ENCODE peak calls at places on chromosomes 2 and 18, in seven cellular contexts. H is A549, A is HCT116, X is NB4, F is right lobe of liver, C is body of pancreas, M is prostate gland. T is an unnamed sample.

GRCh38 chr2:179614121-179614520 is 247.3 kb downstream of the ZNF385B start:
- DNase-seq in H (no peak), C (no peak), M (no peak), X (no peak), A (no peak), F (no peak), T (no peak)

GRCh38 chr18:54950221-54950620 is 9.0 kb downstream of the CCDC68 start:
- DNase-seq in M (no peak), C (peak; percentile 64), F (no peak), A (peak; percentile 26), X (no peak), H (no peak), T (no peak)

GRCh38 chr2:98805412-98806265 is 74.7 kb upstream of the MGAT4A start:
- DNase-seq in M (peak; percentile 24), H (no peak), X (peak; percentile 100), A (no peak), F (peak; percentile 44), C (no peak), T (no peak)

GRCh38 chr18:48790226-48790863 is 160.4 kb downstream of the SMAD7 start:
- DNase-seq in F (peak; percentile 93), A (peak; percentile 47), X (no peak), M (no peak), C (peak; percentile 29), H (no peak), T (peak; percentile 13)

GRCh38 chr2:142286618-142287017 is 155.8 kb upstream of the LRP1B start:
- DNase-seq in H (peak; percentile 42), M (no peak), C (no peak), F (no peak), A (peak; percentile 42), X (peak; percentile 42), T (no peak)

GRCh38 chr2:38602136-38602731 is 494 bp downstream of the HNRNPLL start:
- DNase-seq in F (peak; percentile 45), X (no peak), M (peak; percentile 29), C (peak; percentile 63), H (peak; percentile 33), A (no peak), T (no peak)

GRCh38 chr2:130327703-130328527 is 14.8 kb upstream of the IMP4 start:
- DNase-seq in M (no peak), X (no peak), A (no peak), F (no peak), H (no peak), C (no peak), T (no peak)

GRCh38 chr18:78069784-78070664 is 820.4 kb downstream of the GALR1 start:
- DNase-seq in M (peak; percentile 69), H (no peak), A (no peak), C (no peak), F (no peak), X (no peak), T (no peak)

GRCh38 chr18:56306793-56307192 is 331.6 kb downstream of the TXNL1 start:
- DNase-seq in M (no peak), A (no peak), H (no peak), C (no peak), X (no peak), F (no peak), T (no peak)

GRCh38 chr2:85681354-85681728 is 12.8 kb upstream of the GNLY start:
- DNase-seq in M (no peak), A (no peak), F (peak; percentile 47), X (no peak), C (no peak), H (no peak), T (peak; percentile 91)

GRCh38 chr18:12283256-12283655 is 24.8 kb upstream of the TUBB6 start:
- DNase-seq in A (peak; percentile 73), X (peak; percentile 18), M (no peak), F (no peak), C (no peak), H (peak; percentile 27), T (no peak)

GRCh38 chr2:85887566-85888019 is 1.2 kb downstream of the ST3GAL5 start:
- DNase-seq in X (peak; percentile 64), F (peak; percentile 81), A (no peak), H (peak; percentile 57), C (peak; percentile 41), M (peak; percentile 54), T (peak; percentile 77)

GRCh38 chr2:179842498-179843153 is 18.8 kb downstream of the ZNF385B start:
- DNase-seq in C (no peak), F (peak; percentile 25), M (no peak), A (no peak), H (peak; percentile 14), X (peak; percentile 49), T (no peak)

GRCh38 chr2:129752686-129753085 is 226.8 kb upstream of the RAB6C start:
- DNase-seq in M (no peak), F (no peak), A (no peak), H (no peak), X (no peak), C (no peak), T (no peak)

GRCh38 chr18:80106482-80107051 is 2.5 kb upstream of the ADNP2 start:
- DNase-seq in M (no peak), F (no peak), H (no peak), A (no peak), C (peak; percentile 19), X (no peak), T (peak; percentile 35)

GRCh38 chr18:60693426-60693825 is 320.9 kb upstream of the MC4R start:
- DNase-seq in C (no peak), F (no peak), H (no peak), X (no peak), M (no peak), A (no peak), T (no peak)

GRCh38 chr18:12839526-12840196 is 44.4 kb downstream of the PTPN2 start:
- DNase-seq in F (no peak), H (no peak), X (peak; percentile 76), A (no peak), M (no peak), C (no peak), T (no peak)

DNA sequence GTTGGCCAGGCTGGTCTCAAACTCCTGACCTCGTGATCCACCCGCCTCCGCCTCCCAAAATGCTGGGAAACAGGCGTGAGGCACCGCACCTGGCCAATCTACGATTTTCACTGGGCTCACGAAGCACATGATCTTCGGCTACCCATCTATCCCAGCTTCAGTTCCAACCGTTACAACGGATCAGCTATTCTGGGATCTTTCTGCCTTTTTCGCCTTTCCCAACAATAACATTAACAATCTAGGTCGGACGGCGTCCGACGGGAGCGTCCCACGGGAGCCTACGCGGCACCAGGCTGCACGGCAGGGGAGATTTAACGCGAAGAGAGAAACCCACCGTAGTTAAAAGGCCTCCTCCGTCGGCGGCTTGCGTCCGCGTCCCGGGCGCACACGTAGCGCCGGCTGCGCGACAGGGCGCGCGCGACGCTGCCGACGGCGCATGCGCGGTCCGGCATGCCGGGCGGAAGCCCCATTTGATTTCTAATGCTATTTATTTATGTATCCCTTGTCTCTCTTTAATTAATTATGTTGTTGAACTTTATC is at the start of gene MSL3B:
- DNase-seq in A (peak; percentile 46), F (peak; percentile 34), H (peak; percentile 82), C (peak; percentile 42), X (peak; percentile 75), M (no peak), T (no peak)
- TF ChIP-seq POLR2A in A (peak; percentile 83), F (peak; percentile 16), H (peak; percentile 72), C (peak; percentile 26), X (peak; percentile 21), M (no peak), T (no peak)

GRCh38 chr18:160831-161570 is 2.6 kb downstream of the USP14 start:
- DNase-seq in F (no peak), C (no peak), M (no peak), H (no peak), X (no peak), A (no peak), T (no peak)

GRCh38 chr18:159933-160332 is 1.6 kb downstream of the USP14 start:
- DNase-seq in M (no peak), H (no peak), A (no peak), X (no peak), F (no peak), C (no peak), T (no peak)

GRCh38 chr18:156514-157230 is 1.7 kb upstream of the USP14 start:
- DNase-seq in F (no peak), X (no peak), C (no peak), M (no peak), H (no peak), A (no peak), T (no peak)

GRCh38 chr18:159037-159652 is 788 bp downstream of the USP14 start:
- DNase-seq in M (no peak), X (peak; percentile 21), A (no peak), H (peak; percentile 18), C (no peak), F (no peak), T (no peak)

GRCh38 chr18:158128-159036 is at the start of gene USP14:
- DNase-seq in X (peak; percentile 98), C (peak; percentile 97), H (peak; percentile 96), A (peak; percentile 78), F (peak; percentile 98), M (peak; percentile 98), T (peak; percentile 96)
- TF ChIP-seq POLR2A in X (no peak), C (peak; percentile 72), H (peak; percentile 44), A (no peak), F (peak; percentile 72), M (peak; percentile 68), T (peak; percentile 65)

DNA sequence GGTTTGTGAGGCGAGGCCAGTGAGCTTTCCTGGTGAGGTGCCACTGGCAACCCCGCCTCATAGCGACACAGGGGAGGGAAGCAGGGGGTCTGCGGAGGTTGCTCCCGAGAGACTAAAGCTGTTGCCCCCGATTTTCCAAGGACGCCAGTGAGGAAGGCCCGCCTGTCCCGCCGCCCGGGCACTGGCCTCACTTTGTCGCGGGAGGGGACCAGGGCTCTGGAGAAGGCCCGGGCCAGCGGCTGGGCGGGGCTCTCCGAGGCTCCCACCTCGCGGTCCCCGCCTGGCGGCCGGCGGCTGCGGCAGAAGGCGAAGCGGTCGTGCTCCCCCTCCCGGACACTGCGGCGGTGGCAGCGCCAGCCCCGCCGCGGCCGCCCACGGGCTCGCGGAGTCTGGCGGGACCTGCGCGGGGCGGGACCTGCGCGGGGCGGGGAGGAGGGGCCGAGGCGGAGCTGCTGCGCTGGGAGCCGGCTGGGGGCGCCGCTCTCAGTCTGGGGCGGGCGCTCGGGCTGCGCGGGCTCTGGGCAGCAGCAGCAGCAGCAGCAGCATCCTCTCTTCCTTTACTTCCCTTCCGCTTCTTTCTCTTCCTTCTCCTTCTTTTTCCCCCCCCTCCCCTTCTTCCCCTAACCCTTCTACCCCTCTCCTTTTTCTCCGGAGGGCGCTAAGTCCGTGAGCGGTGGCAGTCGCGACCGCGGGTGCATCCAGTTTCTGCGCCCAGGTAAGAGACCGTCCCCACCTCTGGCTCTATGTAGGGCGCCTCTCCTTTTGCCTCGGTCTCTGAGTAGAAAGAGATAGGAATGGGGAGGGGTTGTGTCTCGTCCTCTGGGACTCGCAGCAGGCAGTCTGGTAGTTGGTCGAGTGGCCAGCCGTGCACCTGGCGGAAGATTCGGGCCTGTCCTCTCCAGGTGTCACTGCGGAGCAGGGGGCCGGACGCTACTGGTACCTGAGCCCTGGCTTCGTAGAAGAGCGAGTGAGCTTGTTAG is at the start of gene MAP2:
- DNase-seq in X (peak; percentile 76), A (peak; percentile 66), M (peak; percentile 80), H (peak; percentile 77), C (peak; percentile 90), F (peak; percentile 86), T (peak; percentile 38)
- TF ChIP-seq POLR2A in X (no peak), A (peak; percentile 32), M (peak; percentile 32), H (no peak), C (peak; percentile 90), F (peak; percentile 57), T (peak; percentile 61)

GRCh38 chr18:9184998-9185613 is 48.5 kb downstream of the ANKRD12 start:
- DNase-seq in H (no peak), C (no peak), A (no peak), M (no peak), F (no peak), X (no peak), T (no peak)
- TF ChIP-seq POLR2A in H (no peak), C (no peak), A (no peak), M (no peak), F (no peak), X (no peak), T (no peak)

GRCh38 chr2:46849741-46850474 is 65.7 kb downstream of the MCFD2 start:
- DNase-seq in M (peak; percentile 26), F (peak; percentile 33), C (no peak), A (no peak), H (peak; percentile 50), X (no peak), T (no peak)
- TF ChIP-seq POLR2A in M (no peak), F (no peak), C (peak; percentile 15), A (no peak), H (no peak), X (no peak), T (no peak)

T was measured in gastrocnemius medialis.